ENCODE peak calls at places on chromosome 2, in five cellular contexts. Y is activated naive CD4-positive, alpha-beta T cell treated with anti-CD3 and anti-CD28 coated beads, Interleukin-2, amount 50 U/mL, for 72 hours; Q is ACHN; I is left cardiac atrium; H is activated gamma-delta T cell treated with Interleukin-2 at 50 U/mL for 16 hours. J is an unnamed sample.

GRCh38 chr2:127951031-127951430 is 65.3 kb upstream of the AMMECR1L start:
- DNase-seq in Y (no peak), Q (no peak), I (no peak), H (no peak), J (no peak)

GRCh38 chr2:47180531-47180930 is 25.4 kb upstream of the STPG4 start:
- DNase-seq in Y (no peak), Q (no peak), I (no peak), H (no peak), J (no peak)

GRCh38 chr2:96530474-96531357 is 5.8 kb upstream of the ARID5A start:
- DNase-seq in Y (peak; percentile 37), Q (no peak), I (no peak), H (no peak), J (no peak)

GRCh38 chr2:144628566-144628965 is 108.6 kb upstream of the ZEB2 start:
- DNase-seq in Y (no peak), Q (no peak), I (no peak), H (no peak), J (no peak)

GRCh38 chr2:69026026-69026425 is 13.0 kb downstream of the ANTXR1 start:
- DNase-seq in Y (peak; percentile 57), Q (peak; percentile 76), I (no peak), H (no peak), J (peak; percentile 78)

GRCh38 chr2:55223958-55224760 is 7.9 kb downstream of the CLHC1 start:
- DNase-seq in Y (no peak), Q (no peak), I (no peak), H (no peak), J (no peak)

GRCh38 chr2:171436307-171436706 is 2.3 kb downstream of the DCAF17 start:
- DNase-seq in Y (no peak), Q (peak; percentile 87), I (no peak), H (no peak), J (no peak)

GRCh38 chr2:113720167-113720566 is 36.3 kb downstream of the SLC35F5 start:
- DNase-seq in Y (no peak), Q (peak; percentile 53), I (no peak), H (no peak), J (peak; percentile 28)

GRCh38 chr2:216909541-216910175 is 49.8 kb upstream of the TNP1 start:
- DNase-seq in Y (no peak), Q (no peak), I (no peak), H (no peak), J (no peak)

GRCh38 chr2:120979398-120979797 is 243.7 kb downstream of the GLI2 start:
- DNase-seq in Y (no peak), Q (no peak), I (no peak), H (no peak), J (no peak)

GRCh38 chr2:99957724-99958123 is 184.7 kb downstream of the AFF3 start:
- DNase-seq in Y (no peak), Q (no peak), I (no peak), H (no peak), J (no peak)

GRCh38 chr2:238978507-238978906 is 130.6 kb downstream of the TWIST2 start:
- DNase-seq in Y (no peak), Q (no peak), I (no peak), H (no peak), J (no peak)

GRCh38 chr2:230824406-230824978 is 40.2 kb upstream of the ITM2C start:
- DNase-seq in Y (peak; percentile 71), Q (peak; percentile 82), I (peak; percentile 36), H (peak; percentile 49), J (peak; percentile 81)

GRCh38 chr2:62806231-62806630 is 100.7 kb downstream of the EHBP1 start:
- DNase-seq in Y (no peak), Q (no peak), I (no peak), H (no peak), J (no peak)

GRCh38 chr2:211944572-211944971 is 594.0 kb downstream of the ERBB4 start:
- DNase-seq in Y (no peak), Q (no peak), I (no peak), H (no peak), J (peak; percentile 9)

GRCh38 chr2:122883849-122884248 is 1128.4 kb downstream of the TSN start:
- DNase-seq in Y (no peak), Q (no peak), I (no peak), H (no peak), J (no peak)

GRCh38 chr2:3186766-3187165 is 190.9 kb downstream of the EIPR1 start:
- DNase-seq in Y (no peak), Q (no peak), I (no peak), H (no peak), J (no peak)

GRCh38 chr2:157996799-157997198 is 104.9 kb upstream of the UPP2 start:
- DNase-seq in Y (no peak), Q (no peak), I (no peak), H (no peak), J (no peak)

GRCh38 chr2:46648141-46648742 is 168.9 kb downstream of the TMEM247 start:
- DNase-seq in Y (no peak), Q (no peak), I (no peak), H (no peak), J (no peak)

GRCh38 chr2:160332318-160332717 is 132.2 kb upstream of the ITGB6 start:
- DNase-seq in Y (no peak), Q (peak; percentile 15), I (no peak), H (peak; percentile 14), J (no peak)

GRCh38 chr2:24456610-24457556 is 34.2 kb upstream of the NCOA1 start:
- DNase-seq in Y (peak; percentile 10), Q (peak; percentile 75), I (peak; percentile 84), H (no peak), J (no peak)

GRCh38 chr2:44169155-44169898 is 652 bp downstream of the PPM1B start:
- DNase-seq in Y (peak; percentile 51), Q (peak; percentile 68), I (no peak), H (peak; percentile 46), J (peak; percentile 72)

GRCh38 chr2:138298900-138299299 is 202.7 kb upstream of the SPOPL start:
- DNase-seq in Y (no peak), Q (no peak), I (no peak), H (no peak), J (no peak)

GRCh38 chr2:95315801-95316411 is 18.8 kb downstream of the KCNIP3 start:
- DNase-seq in Y (no peak), Q (peak; percentile 100), I (no peak), H (no peak), J (no peak)

GRCh38 chr2:217743980-217744761 is 258.6 kb downstream of the TNS1 start:
- DNase-seq in Y (no peak), Q (no peak), I (no peak), H (no peak), J (no peak)

GRCh38 chr2:38233231-38233983 is 143.7 kb downstream of the ATL2 start:
- DNase-seq in Y (no peak), Q (no peak), I (no peak), H (no peak), J (no peak)

GRCh38 chr2:111896576-111896975 is 1.8 kb upstream of the MERTK start:
- DNase-seq in Y (no peak), Q (no peak), I (no peak), H (no peak), J (no peak)

GRCh38 chr2:175036582-175037018 is 31.4 kb upstream of the CHN1 start:
- DNase-seq in Y (no peak), Q (peak; percentile 60), I (no peak), H (no peak), J (peak; percentile 34)

GRCh38 chr2:177554365-177554764 is 161.8 kb downstream of the AGPS start:
- DNase-seq in Y (no peak), Q (no peak), I (no peak), H (no peak), J (no peak)

GRCh38 chr2:175525975-175526374 is 344.5 kb upstream of the ATP5MC3 start:
- DNase-seq in Y (no peak), Q (no peak), I (no peak), H (no peak), J (no peak)